ENCODE peak calls at places on chromosomes 7 and 10, in four cellular contexts. L is K562, A is GM12878, N is HepG2. O is an unnamed sample.

GRCh38 chr7:134948736-134949135 is 37.6 kb upstream of the AGBL3 start:
- DNase-seq in N (no peak), L (no peak), A (no peak), O (no peak)

GRCh38 chr10:132595850-132596249 is 58.3 kb downstream of the INPP5A start:
- DNase-seq in A (no peak), N (no peak), L (no peak), O (no peak)

GRCh38 chr7:100122067-100122466 is 2.6 kb downstream of the CNPY4 start:
- DNase-seq in N (peak; percentile 90), L (peak; percentile 13), A (no peak), O (no peak)

GRCh38 chr7:117810642-117811512 is 62.4 kb downstream of the CTTNBP2 start:
- DNase-seq in N (no peak), A (no peak), L (no peak), O (peak; percentile 41)

GRCh38 chr10:125694874-125695273 is 11.9 kb upstream of the TEX36 start:
- DNase-seq in A (no peak), N (no peak), L (no peak), O (no peak)

GRCh38 chr7:131010029-131010705 is 276.2 kb upstream of the KLF14 start:
- DNase-seq in A (no peak), L (no peak), N (no peak), O (no peak)

GRCh38 chr7:87600130-87601124 is at the start of gene ABCB1:
- DNase-seq in A (no peak), N (peak; percentile 63), L (no peak), O (peak; percentile 64)

GRCh38 chr7:154167807-154168206 is 115.6 kb downstream of the DPP6 start:
- DNase-seq in A (no peak), L (no peak), N (no peak), O (no peak)

GRCh38 chr10:46096426-46096825 is 50.4 kb upstream of the MSMB start:
- DNase-seq in L (no peak), N (peak; percentile 35), A (no peak), O (no peak)

GRCh38 chr7:136594739-136595144 is 273.7 kb upstream of the CHRM2 start:
- DNase-seq in A (no peak), L (no peak), N (no peak), O (no peak)

GRCh38 chr10:84837041-84837766 is 508.8 kb downstream of the CCSER2 start:
- DNase-seq in N (no peak), A (no peak), L (no peak), O (no peak)

GRCh38 chr7:128324363-128324680 is 19.4 kb downstream of the RBM28 start:
- DNase-seq in L (no peak), N (no peak), A (no peak), O (no peak)

GRCh38 chr10:79335094-79335469 is 12.2 kb upstream of the PPIF start:
- DNase-seq in L (no peak), A (no peak), N (no peak), O (no peak)
- TF ChIP-seq ATF2 in L (no peak), A (no peak), N (no peak), O (no peak)

DNA sequence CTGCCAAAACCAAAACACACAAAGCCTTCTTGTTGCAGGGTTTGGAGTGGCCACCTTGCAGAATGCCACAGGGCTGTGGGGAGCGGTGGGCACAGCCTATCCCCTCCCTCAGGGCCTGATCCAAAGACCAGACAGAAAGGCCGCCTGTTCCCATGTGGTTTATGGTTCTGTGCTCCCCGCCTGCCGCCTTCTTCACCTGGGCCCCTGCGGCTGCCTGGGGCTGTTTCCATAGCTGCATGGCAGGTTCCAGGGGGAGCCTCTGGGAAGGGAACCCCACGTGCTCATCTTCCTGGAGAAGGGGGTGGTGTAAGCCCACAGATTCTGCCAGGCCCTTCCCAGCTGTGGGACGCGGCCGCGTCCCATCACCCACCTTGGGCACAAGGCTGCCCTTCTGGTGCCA is 70.7 kb upstream of the EZH2 start:
- DNase-seq in A (no peak), L (no peak), N (no peak), O (no peak)
- TF ChIP-seq ESRRA in A (no peak), L (no peak), N (no peak), O (no peak)

GRCh38 chr10:14063531-14064317 is 267.0 kb downstream of the FRMD4A start:
- DNase-seq in A (no peak), L (no peak), N (no peak), O (no peak)

GRCh38 chr10:14068851-14069250 is 261.9 kb downstream of the FRMD4A start:
- DNase-seq in A (no peak), N (no peak), L (no peak), O (no peak)

GRCh38 chr10:14060320-14061070 is 270.2 kb downstream of the FRMD4A start:
- DNase-seq in N (no peak), A (no peak), L (no peak), O (no peak)

GRCh38 chr10:14062528-14063260 is 268.0 kb downstream of the FRMD4A start:
- DNase-seq in A (no peak), L (no peak), N (no peak), O (no peak)

DNA sequence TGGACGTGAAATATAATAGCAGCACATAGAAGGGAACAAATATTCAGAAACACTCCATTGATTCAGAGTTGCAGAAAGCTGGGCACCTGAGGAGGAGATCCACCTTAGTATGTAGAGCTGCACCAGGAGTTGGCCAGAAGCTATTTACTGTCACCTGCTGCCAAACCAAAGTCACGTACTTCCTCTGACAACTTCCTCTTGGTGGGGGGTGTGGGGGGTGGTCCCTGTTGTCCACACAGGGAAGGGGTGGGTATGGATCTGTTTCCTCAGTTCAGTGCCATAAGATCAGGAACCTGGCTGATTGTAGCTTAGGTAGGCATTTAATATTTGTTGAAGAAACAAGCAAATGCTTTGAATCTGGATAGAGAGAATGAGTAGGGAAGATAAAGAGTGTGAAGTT is 264.6 kb downstream of the FRMD4A start:
- DNase-seq in A (no peak), L (no peak), N (no peak), O (no peak)
- TF ChIP-seq ATF2 in A (no peak), L (no peak), N (no peak), O (no peak)

DNA sequence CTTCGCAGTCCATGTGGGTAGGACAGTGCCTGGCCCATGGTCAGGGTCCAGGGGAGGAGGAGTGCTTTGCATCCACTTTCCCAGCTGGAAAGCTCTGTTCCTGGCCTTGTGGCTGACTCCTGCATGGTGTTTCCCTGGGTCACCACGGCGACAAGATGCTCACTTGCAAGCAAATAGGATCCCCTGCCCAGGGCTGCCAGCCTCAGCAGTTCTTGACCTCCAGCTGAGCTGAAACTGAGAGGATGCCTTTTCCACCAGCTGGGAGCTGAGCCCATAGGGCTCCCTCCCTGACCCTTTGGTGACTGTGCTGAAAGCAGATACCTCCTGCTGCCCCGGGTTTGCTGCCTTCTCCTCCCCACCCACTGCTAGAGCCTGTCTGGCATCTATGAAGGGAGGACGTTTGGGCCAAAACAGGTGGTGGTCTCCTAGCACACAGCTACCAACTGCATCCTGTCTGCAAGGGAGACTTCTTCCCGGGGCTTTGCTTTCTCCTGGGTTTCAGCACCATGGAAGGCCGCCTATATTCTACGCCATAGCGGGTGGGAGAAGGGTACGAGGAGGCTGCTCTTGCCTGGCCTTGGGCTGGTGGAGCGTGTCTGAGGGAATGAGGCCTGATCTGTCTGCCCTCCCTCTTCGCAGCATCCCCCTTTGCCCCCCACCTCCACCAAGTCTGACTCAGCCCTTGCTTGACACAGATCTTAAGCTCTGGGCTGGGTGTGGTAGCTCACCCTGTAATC is 34.4 kb downstream of the UBTD1 start:
- DNase-seq in L (no peak), N (no peak), A (no peak), O (peak; percentile 67)
- TF ChIP-seq ESRRA in L (no peak), N (no peak), A (no peak), O (no peak)

GRCh38 chr7:5831196-5831595 is 49.4 kb upstream of the OCM start:
- DNase-seq in L (no peak), A (no peak), N (no peak), O (peak; percentile 29)

GRCh38 chr7:5822742-5823503 is 41.5 kb upstream of the RNF216 start:
- DNase-seq in L (peak; percentile 92), N (peak; percentile 91), A (peak; percentile 77), O (peak; percentile 95)

GRCh38 chr7:5824297-5824610 is 42.8 kb upstream of the RNF216 start:
- DNase-seq in N (no peak), L (peak; percentile 7), A (no peak), O (no peak)

DNA sequence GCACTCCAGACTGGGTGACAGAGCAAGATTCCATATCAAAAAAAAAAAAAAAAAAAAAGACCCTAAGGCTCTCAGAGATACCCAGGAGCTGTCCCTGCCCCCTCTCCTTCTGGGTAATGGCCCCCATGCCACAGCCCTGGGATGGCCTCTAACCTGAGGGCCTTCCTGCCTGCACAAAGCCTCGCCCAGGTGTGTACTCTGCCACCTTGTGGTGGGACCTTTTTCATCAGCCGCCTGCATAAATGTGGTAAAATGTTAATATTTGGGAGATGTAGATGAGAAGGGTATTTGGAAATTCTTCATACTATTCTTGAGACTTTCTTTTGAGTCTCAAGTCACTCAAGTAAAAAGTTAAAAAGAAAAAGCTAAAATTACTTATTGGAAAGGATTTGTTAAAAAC is 46.3 kb upstream of the RNF216 start:
- DNase-seq in L (peak; percentile 18), N (peak; percentile 25), A (no peak), O (peak; percentile 60)
- TF ChIP-seq ATF2 in L (no peak), N (no peak), A (no peak), O (no peak)

O was measured in WTC11.